ENCODE peak calls at places on chromosomes 4 and X, in four cellular contexts. One of them, this sample, is unnamed.
A peak's percentile ranks its signal among the peaks of the same experiment; 100 is the strongest.

GRCh38 chr4:152996101-152996500 is 60.0 kb downstream of the FHDC1 start:
- DNase-seq in activated CD4-positive, alpha-beta T cell treated with anti-CD3 and anti-CD28 coated beads, Interleukin-2, amount 50 U/mL, for 24 hours: no peak
- DNase-seq in HS-5: no peak
- DNase-seq in effector memory CD4-positive, alpha-beta T cell: no peak
- DNase-seq in this sample: no peak

GRCh38 chrX:48939417-48940228 is 17.8 kb downstream of the OTUD5 start:
- DNase-seq in effector memory CD4-positive, alpha-beta T cell: no peak
- DNase-seq in HS-5: no peak
- DNase-seq in activated CD4-positive, alpha-beta T cell treated with anti-CD3 and anti-CD28 coated beads, Interleukin-2, amount 50 U/mL, for 24 hours: no peak
- DNase-seq in this sample: no peak

GRCh38 chrX:118872102-118872566 is 48.5 kb downstream of the ZCCHC12 start:
- DNase-seq in effector memory CD4-positive, alpha-beta T cell: no peak
- DNase-seq in activated CD4-positive, alpha-beta T cell treated with anti-CD3 and anti-CD28 coated beads, Interleukin-2, amount 50 U/mL, for 24 hours: no peak
- DNase-seq in HS-5: no peak
- DNase-seq in this sample: no peak

GRCh38 chr4:185384877-185385465 is 10.8 kb downstream of the LRP2BP start:
- DNase-seq in effector memory CD4-positive, alpha-beta T cell: no peak
- DNase-seq in HS-5: no peak
- DNase-seq in activated CD4-positive, alpha-beta T cell treated with anti-CD3 and anti-CD28 coated beads, Interleukin-2, amount 50 U/mL, for 24 hours: no peak
- DNase-seq in this sample: no peak

GRCh38 chrX:15849555-15849954 is 5.1 kb downstream of the AP1S2 start:
- DNase-seq in effector memory CD4-positive, alpha-beta T cell: no peak
- DNase-seq in HS-5: no peak
- DNase-seq in activated CD4-positive, alpha-beta T cell treated with anti-CD3 and anti-CD28 coated beads, Interleukin-2, amount 50 U/mL, for 24 hours: no peak
- DNase-seq in this sample: no peak

GRCh38 chr4:25343671-25344070 is 31.1 kb downstream of the ZCCHC4 start:
- DNase-seq in effector memory CD4-positive, alpha-beta T cell: no peak
- DNase-seq in HS-5: no peak
- DNase-seq in activated CD4-positive, alpha-beta T cell treated with anti-CD3 and anti-CD28 coated beads, Interleukin-2, amount 50 U/mL, for 24 hours: no peak
- DNase-seq in this sample: no peak

GRCh38 chrX:8731579-8732395 is at the start of gene ANOS1:
- DNase-seq in activated CD4-positive, alpha-beta T cell treated with anti-CD3 and anti-CD28 coated beads, Interleukin-2, amount 50 U/mL, for 24 hours: no peak
- DNase-seq in effector memory CD4-positive, alpha-beta T cell: no peak
- DNase-seq in HS-5: no peak
- DNase-seq in this sample: no peak

GRCh38 chrX:125769628-125770027 is 396.5 kb downstream of the DCAF12L2 start:
- DNase-seq in activated CD4-positive, alpha-beta T cell treated with anti-CD3 and anti-CD28 coated beads, Interleukin-2, amount 50 U/mL, for 24 hours: no peak
- DNase-seq in effector memory CD4-positive, alpha-beta T cell: no peak
- DNase-seq in HS-5: no peak
- DNase-seq in this sample: no peak

GRCh38 chr4:94551616-94552564 is 100.1 kb downstream of the PDLIM5 start:
- DNase-seq in effector memory CD4-positive, alpha-beta T cell: no peak
- DNase-seq in HS-5: no peak
- DNase-seq in activated CD4-positive, alpha-beta T cell treated with anti-CD3 and anti-CD28 coated beads, Interleukin-2, amount 50 U/mL, for 24 hours: no peak
- DNase-seq in this sample: no peak

GRCh38 chr4:680931-681645 is 6.7 kb downstream of the MYL5 start:
- DNase-seq in effector memory CD4-positive, alpha-beta T cell: peak; percentile 53
- DNase-seq in activated CD4-positive, alpha-beta T cell treated with anti-CD3 and anti-CD28 coated beads, Interleukin-2, amount 50 U/mL, for 24 hours: no peak
- DNase-seq in HS-5: no peak
- DNase-seq in this sample: no peak

GRCh38 chr4:104571341-104571740 is 76.6 kb upstream of the CXXC4 start:
- DNase-seq in activated CD4-positive, alpha-beta T cell treated with anti-CD3 and anti-CD28 coated beads, Interleukin-2, amount 50 U/mL, for 24 hours: no peak
- DNase-seq in effector memory CD4-positive, alpha-beta T cell: no peak
- DNase-seq in HS-5: no peak
- DNase-seq in this sample: no peak

GRCh38 chr4:123841431-123842121 is 445.0 kb downstream of the SPRY1 start:
- DNase-seq in HS-5: no peak
- DNase-seq in effector memory CD4-positive, alpha-beta T cell: no peak
- DNase-seq in activated CD4-positive, alpha-beta T cell treated with anti-CD3 and anti-CD28 coated beads, Interleukin-2, amount 50 U/mL, for 24 hours: no peak
- DNase-seq in this sample: no peak

GRCh38 chrX:147537172-147537571 is 374.5 kb upstream of the FMR1 start:
- DNase-seq in activated CD4-positive, alpha-beta T cell treated with anti-CD3 and anti-CD28 coated beads, Interleukin-2, amount 50 U/mL, for 24 hours: no peak
- DNase-seq in effector memory CD4-positive, alpha-beta T cell: no peak
- DNase-seq in HS-5: no peak
- DNase-seq in this sample: no peak

GRCh38 chr4:3472411-3473141 is 9.5 kb downstream of the DOK7 start:
- DNase-seq in HS-5: no peak
- DNase-seq in effector memory CD4-positive, alpha-beta T cell: no peak
- DNase-seq in activated CD4-positive, alpha-beta T cell treated with anti-CD3 and anti-CD28 coated beads, Interleukin-2, amount 50 U/mL, for 24 hours: no peak
- DNase-seq in this sample: no peak

GRCh38 chr4:88017516-88018302 is 10.3 kb downstream of the PKD2 start:
- DNase-seq in activated CD4-positive, alpha-beta T cell treated with anti-CD3 and anti-CD28 coated beads, Interleukin-2, amount 50 U/mL, for 24 hours: no peak
- DNase-seq in HS-5: peak; percentile 84
- DNase-seq in effector memory CD4-positive, alpha-beta T cell: no peak
- DNase-seq in this sample: no peak

GRCh38 chrX:121308276-121308805 is 260.9 kb downstream of the GLUD2 start:
- DNase-seq in activated CD4-positive, alpha-beta T cell treated with anti-CD3 and anti-CD28 coated beads, Interleukin-2, amount 50 U/mL, for 24 hours: peak; percentile 6
- DNase-seq in HS-5: peak; percentile 64
- DNase-seq in effector memory CD4-positive, alpha-beta T cell: no peak
- DNase-seq in this sample: no peak

GRCh38 chrX:10240918-10241317 is 84.1 kb downstream of the CLCN4 start:
- DNase-seq in activated CD4-positive, alpha-beta T cell treated with anti-CD3 and anti-CD28 coated beads, Interleukin-2, amount 50 U/mL, for 24 hours: no peak
- DNase-seq in effector memory CD4-positive, alpha-beta T cell: no peak
- DNase-seq in HS-5: peak; percentile 50
- DNase-seq in this sample: no peak

GRCh38 chr4:163663454-163664225 is 169.2 kb downstream of the TMA16 start:
- DNase-seq in HS-5: no peak
- DNase-seq in activated CD4-positive, alpha-beta T cell treated with anti-CD3 and anti-CD28 coated beads, Interleukin-2, amount 50 U/mL, for 24 hours: no peak
- DNase-seq in effector memory CD4-positive, alpha-beta T cell: no peak
- DNase-seq in this sample: no peak

GRCh38 chr4:140707325-140707724 is 48.9 kb downstream of the TBC1D9 start:
- DNase-seq in effector memory CD4-positive, alpha-beta T cell: no peak
- DNase-seq in activated CD4-positive, alpha-beta T cell treated with anti-CD3 and anti-CD28 coated beads, Interleukin-2, amount 50 U/mL, for 24 hours: no peak
- DNase-seq in HS-5: no peak
- DNase-seq in this sample: no peak

GRCh38 chr4:43356786-43357185 is 464.3 kb downstream of the GRXCR1 start:
- DNase-seq in effector memory CD4-positive, alpha-beta T cell: no peak
- DNase-seq in activated CD4-positive, alpha-beta T cell treated with anti-CD3 and anti-CD28 coated beads, Interleukin-2, amount 50 U/mL, for 24 hours: no peak
- DNase-seq in HS-5: no peak
- DNase-seq in this sample: no peak

GRCh38 chr4:118869808-118870342 is 18.8 kb upstream of the SYNPO2 start:
- DNase-seq in effector memory CD4-positive, alpha-beta T cell: no peak
- DNase-seq in activated CD4-positive, alpha-beta T cell treated with anti-CD3 and anti-CD28 coated beads, Interleukin-2, amount 50 U/mL, for 24 hours: no peak
- DNase-seq in HS-5: no peak
- DNase-seq in this sample: no peak

GRCh38 chrX:49992809-49993208 is 70.4 kb downstream of the CLCN5 start:
- DNase-seq in activated CD4-positive, alpha-beta T cell treated with anti-CD3 and anti-CD28 coated beads, Interleukin-2, amount 50 U/mL, for 24 hours: no peak
- DNase-seq in effector memory CD4-positive, alpha-beta T cell: no peak
- DNase-seq in HS-5: no peak
- DNase-seq in this sample: no peak

GRCh38 chrX:20829665-20830481 is 544.3 kb upstream of the CNKSR2 start:
- DNase-seq in effector memory CD4-positive, alpha-beta T cell: no peak
- DNase-seq in activated CD4-positive, alpha-beta T cell treated with anti-CD3 and anti-CD28 coated beads, Interleukin-2, amount 50 U/mL, for 24 hours: no peak
- DNase-seq in HS-5: peak; percentile 63
- DNase-seq in this sample: no peak

GRCh38 chr4:1785592-1785991 is 7.5 kb upstream of the FGFR3 start:
- DNase-seq in activated CD4-positive, alpha-beta T cell treated with anti-CD3 and anti-CD28 coated beads, Interleukin-2, amount 50 U/mL, for 24 hours: no peak
- DNase-seq in HS-5: no peak
- DNase-seq in effector memory CD4-positive, alpha-beta T cell: no peak
- DNase-seq in this sample: no peak

GRCh38 chrX:13029341-13029740 is 15.1 kb downstream of the FAM9C start:
- DNase-seq in activated CD4-positive, alpha-beta T cell treated with anti-CD3 and anti-CD28 coated beads, Interleukin-2, amount 50 U/mL, for 24 hours: no peak
- DNase-seq in HS-5: no peak
- DNase-seq in effector memory CD4-positive, alpha-beta T cell: no peak
- DNase-seq in this sample: no peak

GRCh38 chrX:153352858-153353257 is 18.9 kb downstream of the ZNF275 start:
- DNase-seq in activated CD4-positive, alpha-beta T cell treated with anti-CD3 and anti-CD28 coated beads, Interleukin-2, amount 50 U/mL, for 24 hours: no peak
- DNase-seq in HS-5: no peak
- DNase-seq in effector memory CD4-positive, alpha-beta T cell: no peak
- DNase-seq in this sample: no peak

GRCh38 chr4:3443750-3444309 is 2.1 kb downstream of the HGFAC start:
- DNase-seq in effector memory CD4-positive, alpha-beta T cell: no peak
- DNase-seq in HS-5: no peak
- DNase-seq in activated CD4-positive, alpha-beta T cell treated with anti-CD3 and anti-CD28 coated beads, Interleukin-2, amount 50 U/mL, for 24 hours: no peak
- DNase-seq in this sample: no peak

GRCh38 chr4:80560337-80560736 is 224.8 kb downstream of the CFAP299 start:
- DNase-seq in HS-5: no peak
- DNase-seq in effector memory CD4-positive, alpha-beta T cell: no peak
- DNase-seq in activated CD4-positive, alpha-beta T cell treated with anti-CD3 and anti-CD28 coated beads, Interleukin-2, amount 50 U/mL, for 24 hours: no peak
- DNase-seq in this sample: no peak

GRCh38 chrX:130523460-130524394 is 121.9 kb downstream of the RBMX2 start:
- DNase-seq in HS-5: no peak
- DNase-seq in effector memory CD4-positive, alpha-beta T cell: no peak
- DNase-seq in activated CD4-positive, alpha-beta T cell treated with anti-CD3 and anti-CD28 coated beads, Interleukin-2, amount 50 U/mL, for 24 hours: no peak
- DNase-seq in this sample: no peak

GRCh38 chrX:150365051-150365952 is 2.2 kb downstream of the MAMLD1 start:
- DNase-seq in effector memory CD4-positive, alpha-beta T cell: peak; percentile 48
- DNase-seq in activated CD4-positive, alpha-beta T cell treated with anti-CD3 and anti-CD28 coated beads, Interleukin-2, amount 50 U/mL, for 24 hours: no peak
- DNase-seq in HS-5: no peak
- DNase-seq in this sample: no peak

GRCh38 chrX:13669246-13669689 is 16.3 kb downstream of the TCEANC start:
- DNase-seq in activated CD4-positive, alpha-beta T cell treated with anti-CD3 and anti-CD28 coated beads, Interleukin-2, amount 50 U/mL, for 24 hours: no peak
- DNase-seq in HS-5: peak; percentile 63
- DNase-seq in effector memory CD4-positive, alpha-beta T cell: peak; percentile 43
- DNase-seq in this sample: peak; percentile 40

GRCh38 chr4:94856030-94856429 is 98.3 kb downstream of the BMPR1B start:
- DNase-seq in activated CD4-positive, alpha-beta T cell treated with anti-CD3 and anti-CD28 coated beads, Interleukin-2, amount 50 U/mL, for 24 hours: no peak
- DNase-seq in HS-5: no peak
- DNase-seq in effector memory CD4-positive, alpha-beta T cell: no peak
- DNase-seq in this sample: no peak

GRCh38 chrX:37817176-37817575 is 30.2 kb downstream of the DYNLT3 start:
- DNase-seq in activated CD4-positive, alpha-beta T cell treated with anti-CD3 and anti-CD28 coated beads, Interleukin-2, amount 50 U/mL, for 24 hours: no peak
- DNase-seq in effector memory CD4-positive, alpha-beta T cell: no peak
- DNase-seq in HS-5: no peak
- DNase-seq in this sample: no peak

GRCh38 chrX:53449632-53450031 is 15.5 kb upstream of the HSD17B10 start:
- DNase-seq in effector memory CD4-positive, alpha-beta T cell: no peak
- DNase-seq in activated CD4-positive, alpha-beta T cell treated with anti-CD3 and anti-CD28 coated beads, Interleukin-2, amount 50 U/mL, for 24 hours: no peak
- DNase-seq in HS-5: no peak
- DNase-seq in this sample: no peak

This sample was measured in T-helper 22 cell.